ENCODE peak calls at places on chromosomes 6 and 20, in ten cellular contexts. I is central memory CD4-positive, alpha-beta T cell; M is ELF-1; F is T-helper 22 cell; R is astrocyte of the cerebellum; U is substantia nigra; J is ACHN; N is uterus; W is activated T-helper 1 cell treated with Interleukin-2 at 50 U/mL for 16 hours; B is left cardiac atrium. L is an unnamed sample.

GRCh38 chr20:10877345-10877744 is 203.5 kb upstream of the JAG1 start:
- DNase-seq in I (no peak), M (no peak), F (no peak), R (no peak), U (no peak), J (no peak), N (no peak), W (no peak), B (peak; percentile 77), L (no peak)

GRCh38 chr20:35721621-35722020 is 20.4 kb downstream of the RBM39 start:
- DNase-seq in I (no peak), M (no peak), F (no peak), R (no peak), U (no peak), J (no peak), N (no peak), W (no peak), B (no peak), L (no peak)

GRCh38 chr6:165768961-165769360 is 105.9 kb upstream of the PDE10A start:
- DNase-seq in I (no peak), M (no peak), F (no peak), R (no peak), U (no peak), J (no peak), N (no peak), W (no peak), B (no peak), L (no peak)

GRCh38 chr6:78611886-78612480 is 255.4 kb upstream of the IRAK1BP1 start:
- DNase-seq in I (no peak), M (no peak), F (no peak), R (no peak), U (no peak), J (peak; percentile 39), N (no peak), W (no peak), B (no peak), L (no peak)

GRCh38 chr6:163333038-163333437 is 81.5 kb upstream of the QKI start:
- DNase-seq in I (no peak), M (no peak), F (no peak), R (peak; percentile 50), U (no peak), J (no peak), N (no peak), W (no peak), B (no peak), L (no peak)

GRCh38 chr20:51639206-51639832 is 96.8 kb upstream of the NFATC2 start:
- DNase-seq in I (no peak), M (peak; percentile 84), F (no peak), R (peak; percentile 54), U (no peak), J (peak; percentile 36), N (peak; percentile 76), W (peak; percentile 9), B (peak; percentile 73), L (peak; percentile 69)

GRCh38 chr20:62025832-62026563 is 39.7 kb downstream of the TAF4 start:
- DNase-seq in I (peak; percentile 8), M (no peak), F (no peak), R (peak; percentile 15), U (no peak), J (no peak), N (peak; percentile 43), W (no peak), B (peak; percentile 47), L (peak; percentile 72)

GRCh38 chr6:136609878-136610706 is 59.9 kb upstream of the MAP7 start:
- DNase-seq in I (no peak), M (no peak), F (no peak), R (peak; percentile 98), U (no peak), J (peak; percentile 96), N (peak; percentile 81), W (no peak), B (peak; percentile 59), L (peak; percentile 89)

L was measured in GM03348.